ENCODE peak calls at places on chromosomes 1 and 21, in five cellular contexts. K is cardiac muscle cell, L is tibial artery, G is left ventricle myocardium inferior, M is tibial nerve. S is an unnamed sample. For H3K9me3 and H3K4me1, the result is how much of the 10 kb centered on the place peaks cover.

GRCh38 chr1:151621351-151621750 is 9.5 kb downstream of the SNX27 start:
- DNase-seq in K (no peak), L (no peak), G (no peak), M (no peak), S (no peak)

GRCh38 chr21:36255650-36256047 is 64.3 kb upstream of the MORC3 start:
- DNase-seq in K (no peak), L (no peak), G (no peak), M (no peak), S (no peak)

GRCh38 chr1:36523850-36524249 is 41.1 kb upstream of the CSF3R start:
- DNase-seq in K (no peak), L (no peak), G (no peak), M (no peak), S (no peak)

GRCh38 chr1:220680085-220680687 is 10.0 kb upstream of the C1orf115 start:
- DNase-seq in K (peak), L (no peak), G (no peak), M (no peak), S (no peak)

GRCh38 chr1:226655251-226656163 is 83.6 kb downstream of the ITPKB start:
- DNase-seq in K (no peak), L (no peak), G (peak), M (no peak), S (no peak)

GRCh38 chr21:26814374-26814773 is 30.8 kb downstream of the ADAMTS1 start:
- DNase-seq in K (peak), L (no peak), G (no peak), M (no peak), S (no peak)

GRCh38 chr1:116483481-116484309 is 87.1 kb downstream of the CD58 start:
- DNase-seq in K (peak), L (no peak), G (peak), M (no peak), S (no peak)

GRCh38 chr1:40663324-40664166 is 1.9 kb downstream of the RIMS3 start:
- DNase-seq in K (peak), L (no peak), G (no peak), M (no peak), S (no peak)

GRCh38 chr1:27862671-27863551 is 9.4 kb upstream of the THEMIS2 start:
- DNase-seq in K (peak), L (peak), G (peak), M (peak), S (peak)

GRCh38 chr1:203559523-203559922 is 65.6 kb downstream of the OPTC start:
- DNase-seq in K (peak), L (peak), G (no peak), M (no peak), S (no peak)

GRCh38 chr21:43585514-43585913 is 73.8 kb downstream of the HSF2BP start:
- DNase-seq in K (peak), L (no peak), G (no peak), M (no peak), S (no peak)

GRCh38 chr1:7299329-7299799 is 471.7 kb upstream of the VAMP3 start:
- DNase-seq in K (peak), L (peak), G (peak), M (peak), S (peak)

GRCh38 chr1:93567255-93567918 is 114.2 kb downstream of the BCAR3 start:
- DNase-seq in K (peak), L (no peak), G (peak), M (no peak), S (no peak)

GRCh38 chr21:15874610-15875009 is 144.8 kb downstream of the USP25 start:
- DNase-seq in K (no peak), L (no peak), G (no peak), M (no peak), S (no peak)

GRCh38 chr21:46111857-46112730 is 14.2 kb downstream of the COL6A2 start:
- DNase-seq in K (no peak), L (peak), G (no peak), M (no peak), S (peak)

GRCh38 chr1:109667452-109668122 is at the start of gene GSTM2:
- DNase-seq in K (peak), L (peak), G (peak), M (peak), S (peak)

DNA sequence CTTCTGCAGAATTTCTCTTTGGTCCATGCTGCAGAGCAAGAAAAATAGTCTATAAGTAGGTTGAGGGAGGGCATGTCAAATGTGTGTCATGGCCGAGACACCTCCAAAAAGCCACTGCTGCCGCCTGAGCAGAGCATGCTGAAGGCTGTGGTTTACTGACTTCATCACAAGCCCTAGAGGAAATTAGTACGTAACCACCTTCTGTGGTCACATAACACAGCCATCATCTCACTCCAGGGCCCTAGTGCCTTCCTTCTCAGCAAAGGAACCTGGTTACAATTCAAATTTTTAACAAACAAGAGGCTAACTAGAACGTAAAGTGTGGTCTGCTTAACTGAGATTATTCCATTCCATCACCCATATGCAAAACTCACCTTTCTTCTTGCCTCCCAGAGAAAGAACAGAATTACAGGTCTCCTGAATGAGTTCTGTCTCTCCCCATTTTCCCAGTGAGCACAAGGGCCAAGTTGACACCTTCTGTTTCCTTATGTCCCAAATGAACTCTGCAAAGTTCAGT is at the start of gene PTPN22:
- DNase-seq in K (peak), L (peak), G (no peak), M (peak), S (peak)
- H3K27ac ChIP-seq in K (no peak), L (no peak), G (peak), M (peak), S (no peak)

DNA sequence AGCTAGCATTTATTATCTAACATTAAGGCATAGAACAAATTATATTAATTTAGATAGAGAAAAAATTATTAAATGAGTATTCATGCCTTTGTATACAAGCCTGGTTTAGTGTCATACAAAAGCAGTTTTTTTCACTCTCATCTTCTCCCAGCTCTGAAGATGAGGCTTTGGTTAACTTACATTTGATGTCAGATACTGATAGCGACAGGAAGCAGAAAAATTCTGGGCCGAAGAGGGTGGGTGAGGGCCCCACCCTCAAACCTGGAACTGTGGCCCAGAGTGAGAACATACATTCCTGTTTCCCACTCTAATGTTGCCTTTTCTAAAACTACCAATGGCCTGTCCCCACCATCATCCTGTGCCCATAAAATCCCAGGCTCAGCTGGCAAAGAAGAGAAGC is 15.0 kb downstream of the OR2T1 start:
- DNase-seq in K (no peak), L (no peak), G (no peak), M (no peak), S (no peak)
- H3K9me3 ChIP-seq in K (under half), L (under half), G (under half), M (under half), S (under half)

DNA sequence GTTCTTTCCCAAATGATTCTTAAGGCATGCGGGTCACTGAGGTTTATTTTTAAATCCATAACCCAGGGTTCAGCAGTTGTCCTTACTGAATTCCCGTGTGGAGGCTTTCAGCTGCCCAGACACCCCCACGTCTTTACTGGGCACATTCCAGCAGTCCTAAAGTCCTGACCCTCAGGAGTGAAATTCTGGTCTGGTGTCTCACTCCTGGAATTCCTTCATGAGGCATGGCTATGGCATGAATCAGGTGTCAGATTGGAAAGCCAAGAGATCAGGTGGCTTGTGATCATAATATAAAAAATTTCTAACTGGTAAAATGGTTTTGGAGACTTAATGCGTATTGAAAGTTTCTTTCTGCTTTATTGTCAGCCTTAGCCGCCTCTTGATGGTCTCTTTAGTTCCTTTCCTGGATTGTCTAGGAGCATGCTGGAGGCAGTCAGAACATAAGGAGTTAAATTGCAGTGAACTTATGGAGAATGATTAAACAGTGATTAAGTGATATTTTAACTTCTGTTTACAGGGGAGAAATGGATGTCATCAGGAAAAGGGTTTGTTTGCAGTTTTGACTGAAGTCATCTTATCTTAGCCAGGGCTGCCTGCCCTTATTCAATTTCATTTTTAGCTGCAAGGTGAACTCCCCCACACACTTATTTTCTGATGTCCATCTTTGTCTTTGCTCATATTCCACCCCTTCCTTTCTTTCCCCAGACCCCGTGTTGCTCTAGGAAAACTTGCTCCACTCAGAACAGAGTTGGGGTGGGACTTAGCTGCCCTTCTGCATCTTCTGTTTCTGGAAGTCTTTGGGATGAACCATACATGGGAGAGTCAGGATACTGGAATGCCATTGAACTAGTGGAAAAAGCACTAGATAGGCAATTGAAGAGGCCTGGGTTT is 25.7 kb upstream of the MACF1 start:
- DNase-seq in K (peak), L (no peak), G (no peak), M (no peak), S (no peak)
- H3K4me1 ChIP-seq in K (under half), L (under half), G (half or more), M (under half), S (half or more)

DNA sequence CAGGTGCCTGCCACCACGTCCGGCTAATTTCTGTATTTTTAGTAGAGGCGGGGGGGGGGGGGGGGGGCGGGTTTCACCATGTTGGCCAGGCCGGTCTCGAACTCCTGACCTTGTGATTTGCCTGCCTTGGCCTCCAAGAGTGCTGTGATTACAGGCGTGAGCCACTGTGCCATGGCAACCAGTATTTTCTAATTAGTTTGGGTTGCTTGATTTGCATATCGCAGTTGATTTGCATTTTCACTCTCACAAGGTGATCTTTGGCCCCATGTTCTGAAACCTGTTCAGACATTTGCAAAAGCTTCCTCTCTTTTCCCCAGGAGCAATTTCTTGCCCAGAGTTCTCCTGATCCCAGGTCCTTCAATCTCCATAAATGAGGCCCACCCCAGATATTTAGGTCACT is 1.7 kb downstream of the TOR3A start:
- DNase-seq in K (no peak), L (no peak), G (no peak), M (no peak), S (no peak)
- H3K27ac ChIP-seq in K (no peak), L (peak), G (no peak), M (peak), S (no peak)

GRCh38 chr1:67439277-67440029 is 9.3 kb upstream of the SERBP1 start:
- DNase-seq in K (no peak), L (no peak), G (no peak), M (no peak), S (no peak)
- H3K9me3 ChIP-seq in K (under half), L (under half), G (under half), M (under half), S (under half)

GRCh38 chr1:61101461-61102440 is 19.4 kb downstream of the NFIA start:
- DNase-seq in K (no peak), L (no peak), G (no peak), M (no peak), S (no peak)
- H3K4me1 ChIP-seq in K (under half), L (under half), G (half or more), M (half or more), S (under half)

S was measured in right lobe of liver.